ENCODE peak calls at places on chromosomes 13 and 19, in five cellular contexts. E, T, V, B and I are unnamed samples.

GRCh38 chr19:38049105-38049649 is 142.2 kb downstream of the SIPA1L3 start:
- DNase-seq in E (no peak), T (no peak), V (no peak), B (no peak), I (peak)

GRCh38 chr19:40347476-40348124 is 597 bp downstream of the C19orf47 start:
- DNase-seq in E (no peak), T (no peak), V (no peak), B (peak), I (no peak)

GRCh38 chr13:28545583-28546333 is 50.8 kb upstream of the FLT1 start:
- DNase-seq in E (no peak), T (no peak), V (peak), B (no peak), I (no peak)

GRCh38 chr13:27043013-27043412 is 128.6 kb downstream of the USP12 start:
- DNase-seq in E (no peak), T (no peak), V (peak), B (peak), I (no peak)

GRCh38 chr19:12784394-12784870 is 6.9 kb upstream of the JUNB start:
- DNase-seq in E (no peak), T (no peak), V (no peak), B (no peak), I (no peak)

GRCh38 chr19:33748231-33748630 is 48.4 kb upstream of the KCTD15 start:
- DNase-seq in E (no peak), T (no peak), V (no peak), B (no peak), I (no peak)

GRCh38 chr13:46388308-46388707 is 1.3 kb upstream of the RUBCNL start:
- DNase-seq in E (no peak), T (no peak), V (no peak), B (no peak), I (no peak)

GRCh38 chr13:31476266-31476665 is 263.1 kb upstream of the RXFP2 start:
- DNase-seq in E (no peak), T (no peak), V (no peak), B (peak), I (no peak)

GRCh38 chr19:55369651-55370304 is 485 bp downstream of the IL11 start:
- DNase-seq in E (no peak), T (peak), V (peak), B (peak), I (peak)

GRCh38 chr13:53150568-53150967 is 122.0 kb downstream of the OLFM4 start:
- DNase-seq in E (no peak), T (no peak), V (no peak), B (no peak), I (no peak)

GRCh38 chr13:109412232-109412935 is 374.0 kb downstream of the IRS2 start:
- DNase-seq in E (no peak), T (peak), V (peak), B (no peak), I (no peak)

GRCh38 chr13:24131749-24132148 is 28.8 kb upstream of the SPATA13 start:
- DNase-seq in E (no peak), T (no peak), V (no peak), B (no peak), I (no peak)

GRCh38 chr19:36420961-36421748 is 2.7 kb upstream of the ZFP82 start:
- DNase-seq in E (no peak), T (peak), V (no peak), B (peak), I (no peak)

GRCh38 chr13:41652735-41653361 is 195.5 kb downstream of the RGCC start:
- DNase-seq in E (no peak), T (peak), V (peak), B (peak), I (peak)

GRCh38 chr13:46896346-46897138 is at the start of gene HTR2A:
- DNase-seq in E (no peak), T (no peak), V (no peak), B (peak), I (no peak)

GRCh38 chr13:70310720-70311119 is 202.5 kb upstream of the KLHL1 start:
- DNase-seq in E (no peak), T (peak), V (peak), B (no peak), I (no peak)

GRCh38 chr13:42417624-42418023 is 145.7 kb downstream of the AKAP11 start:
- DNase-seq in E (no peak), T (no peak), V (no peak), B (no peak), I (no peak)

GRCh38 chr13:111518161-111518791 is 197.8 kb downstream of the TEX29 start:
- DNase-seq in E (no peak), T (no peak), V (peak), B (no peak), I (no peak)

GRCh38 chr13:113034451-113035208 is 65.6 kb downstream of the MCF2L start:
- DNase-seq in E (no peak), T (peak), V (peak), B (peak), I (no peak)

GRCh38 chr13:113022391-113023216 is 53.6 kb downstream of the MCF2L start:
- DNase-seq in E (no peak), T (peak), V (no peak), B (no peak), I (no peak)

GRCh38 chr19:16886305-16886880 is 2.4 kb upstream of the F2RL3 start:
- DNase-seq in E (peak), T (no peak), V (peak), B (peak), I (no peak)

GRCh38 chr19:33194527-33194883 is 375 bp downstream of the LRP3 start:
- DNase-seq in E (no peak), T (no peak), V (no peak), B (no peak), I (no peak)

GRCh38 chr13:28576037-28576436 is 81.1 kb upstream of the FLT1 start:
- DNase-seq in E (no peak), T (no peak), V (no peak), B (no peak), I (no peak)

GRCh38 chr13:35292329-35292728 is 184.2 kb downstream of the MAB21L1 start:
- DNase-seq in E (no peak), T (no peak), V (no peak), B (no peak), I (no peak)

GRCh38 chr19:49301165-49301865 is 23.7 kb downstream of the SLC6A16 start:
- DNase-seq in E (peak), T (peak), V (peak), B (peak), I (peak)

GRCh38 chr19:49554701-49555181 is 25.6 kb downstream of the NOSIP start:
- DNase-seq in E (no peak), T (no peak), V (no peak), B (no peak), I (no peak)

GRCh38 chr19:57282011-57282636 is 1.8 kb downstream of the ZNF460 start:
- DNase-seq in E (no peak), T (no peak), V (no peak), B (no peak), I (peak)

GRCh38 chr19:55485439-55486011 is 537 bp downstream of the NAT14 start:
- DNase-seq in E (no peak), T (no peak), V (no peak), B (no peak), I (no peak)

GRCh38 chr13:41268764-41269163 is 5.4 kb upstream of the MTRF1 start:
- DNase-seq in E (no peak), T (peak), V (peak), B (no peak), I (no peak)

GRCh38 chr19:17289489-17289888 is 7.8 kb downstream of the ANKLE1 start:
- DNase-seq in E (no peak), T (peak), V (peak), B (peak), I (peak)

GRCh38 chr19:12090807-12091206 is 26.3 kb downstream of the ZNF844 start:
- DNase-seq in E (no peak), T (no peak), V (no peak), B (peak), I (peak)

DNA sequence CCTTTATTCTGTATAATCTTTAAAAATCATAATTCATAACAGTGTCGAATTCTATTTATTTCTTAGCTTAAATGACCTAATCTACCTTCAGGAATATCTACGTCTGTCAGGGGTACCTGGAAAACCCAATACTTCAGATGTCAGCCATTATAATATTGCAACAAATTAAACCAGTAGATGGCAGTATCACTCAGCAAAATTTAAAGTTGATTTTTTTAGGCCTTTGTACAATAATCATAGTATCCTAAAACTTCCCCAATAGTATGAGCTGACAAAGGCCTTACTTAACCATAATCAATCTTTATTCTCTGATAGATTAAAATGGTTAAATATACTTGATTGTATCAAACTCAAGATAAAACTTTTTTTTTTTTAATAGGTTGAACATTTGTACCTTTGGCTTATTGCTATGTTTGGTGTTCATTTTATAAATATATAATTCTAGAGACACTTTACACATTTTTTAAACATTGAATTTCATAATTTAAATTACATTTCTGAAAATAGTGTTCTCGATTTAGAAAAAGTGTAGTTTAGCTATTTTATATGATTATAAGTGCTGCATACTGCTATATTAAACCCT is 830.2 kb upstream of the SPRY2 start:
- DNase-seq in E (no peak), T (no peak), V (peak), B (peak), I (no peak)
- TF ChIP-seq CTCF in E (no peak), T (peak), V (peak), B (peak), I (peak)

DNA sequence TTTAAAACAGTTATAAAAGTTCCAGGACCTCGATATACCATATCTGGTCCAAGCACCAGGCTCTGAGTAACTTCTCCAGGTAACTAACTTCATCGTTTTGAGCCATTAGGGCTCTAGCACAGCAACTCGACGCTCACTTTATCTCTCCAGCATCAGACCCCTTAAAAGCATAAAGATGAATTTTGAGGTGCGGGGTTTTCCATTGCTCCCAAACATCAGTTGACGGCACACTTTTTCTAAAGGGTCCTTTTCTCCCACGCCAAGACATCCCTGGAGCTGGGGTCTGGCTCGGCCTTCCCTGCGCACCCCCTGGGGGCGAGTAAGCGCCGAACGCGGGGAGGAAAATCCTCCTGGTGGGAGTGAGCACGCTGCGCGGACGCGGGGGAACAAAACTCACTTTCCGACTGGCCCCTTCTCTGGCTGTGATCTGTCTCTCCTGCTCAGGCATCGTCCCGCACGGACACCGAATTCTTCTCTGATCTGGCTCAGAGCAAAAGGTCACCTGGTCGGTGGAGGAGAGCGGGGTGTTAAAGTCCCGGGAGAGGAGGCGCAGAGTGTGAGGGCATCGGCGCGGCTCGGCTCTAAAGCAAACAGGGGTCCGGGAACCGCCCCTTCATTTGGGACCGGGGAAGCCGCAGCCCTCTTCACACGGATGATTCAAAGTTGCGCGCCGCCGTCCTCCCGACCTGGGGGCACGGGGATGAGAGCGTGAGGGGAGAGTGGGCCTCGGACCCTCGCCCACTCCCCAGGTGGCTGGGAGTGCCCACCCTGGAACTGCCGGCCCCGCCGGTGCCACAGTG is at the start of gene ATP7B:
- DNase-seq in E (no peak), T (peak), V (peak), B (no peak), I (peak)
- TF ChIP-seq CTCF in E (peak), T (no peak), V (no peak), B (peak), I (no peak)

GRCh38 chr13:99419591-99420243 is 81.6 kb upstream of the TM9SF2 start:
- DNase-seq in E (no peak), T (no peak), V (no peak), B (no peak), I (no peak)

GRCh38 chr13:99417821-99418662 is 83.2 kb upstream of the TM9SF2 start:
- DNase-seq in E (no peak), T (no peak), V (no peak), B (no peak), I (no peak)

GRCh38 chr13:99416411-99417121 is 84.7 kb upstream of the TM9SF2 start:
- DNase-seq in E (no peak), T (no peak), V (no peak), B (no peak), I (no peak)

GRCh38 chr13:99417151-99417820 is 84.0 kb upstream of the TM9SF2 start:
- DNase-seq in E (no peak), T (no peak), V (no peak), B (no peak), I (no peak)

GRCh38 chr13:99418663-99419140 is 82.6 kb upstream of the TM9SF2 start:
- DNase-seq in E (no peak), T (no peak), V (no peak), B (no peak), I (no peak)
- TF ChIP-seq CTCF in E (no peak), T (no peak), V (no peak), B (no peak), I (no peak)

GRCh38 chr13:57633950-57634828 is 2.6 kb downstream of the PCDH17 start:
- DNase-seq in E (no peak), T (peak), V (no peak), B (no peak), I (no peak)
- TF ChIP-seq CTCF in E (no peak), T (peak), V (no peak), B (no peak), I (no peak)

DNA sequence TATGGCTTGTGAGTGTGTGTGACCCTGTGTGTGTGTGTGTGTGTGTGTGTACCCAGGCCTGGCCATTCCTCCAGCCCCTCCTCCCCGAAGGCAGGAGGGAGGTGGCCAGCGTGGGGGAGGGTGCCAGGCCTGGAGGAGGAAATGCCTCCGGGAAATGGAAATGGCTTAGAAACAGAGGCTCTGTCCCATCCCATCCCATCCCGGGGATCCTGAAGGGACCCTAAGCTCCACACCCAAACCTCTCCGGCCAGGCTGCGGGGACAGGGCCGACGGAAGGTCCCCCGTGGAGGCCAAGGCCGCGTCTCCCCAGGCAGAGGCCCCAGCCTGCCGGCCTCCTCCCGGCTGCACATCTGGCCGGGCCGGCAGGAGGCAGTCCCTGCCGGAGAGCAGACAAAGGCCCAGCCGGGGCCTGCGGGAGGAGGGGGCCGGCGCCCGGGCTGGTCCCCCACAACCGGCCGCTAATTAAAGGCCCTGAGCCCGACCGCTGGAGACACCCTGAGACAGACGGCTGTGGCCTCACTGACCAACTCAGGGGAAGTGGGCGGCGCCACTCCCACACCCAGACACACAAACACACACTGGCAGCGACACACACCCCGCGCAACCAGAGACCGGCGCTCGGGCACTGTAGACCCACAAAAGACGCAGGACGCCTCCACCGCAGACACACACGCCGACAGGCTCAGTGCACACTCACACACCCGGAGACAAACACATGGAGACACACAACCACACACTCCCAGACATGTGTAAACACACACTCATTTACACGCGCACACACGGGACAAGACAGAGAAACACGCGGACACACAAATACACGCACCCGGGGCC is 1.1 kb downstream of the ADAMTS10 start:
- DNase-seq in E (peak), T (peak), V (peak), B (peak), I (peak)
- TF ChIP-seq CTCF in E (no peak), T (no peak), V (no peak), B (peak), I (no peak)

GRCh38 chr19:29532097-29532496 is 6.3 kb downstream of the VSTM2B start:
- DNase-seq in E (no peak), T (no peak), V (peak), B (no peak), I (no peak)
- TF ChIP-seq CTCF in E (no peak), T (no peak), V (no peak), B (no peak), I (no peak)

GRCh38 chr19:30564551-30565011 is 192.4 kb downstream of the ZNF536 start:
- DNase-seq in E (no peak), T (no peak), V (no peak), B (no peak), I (no peak)
- TF ChIP-seq CTCF in E (no peak), T (no peak), V (no peak), B (no peak), I (no peak)

DNA sequence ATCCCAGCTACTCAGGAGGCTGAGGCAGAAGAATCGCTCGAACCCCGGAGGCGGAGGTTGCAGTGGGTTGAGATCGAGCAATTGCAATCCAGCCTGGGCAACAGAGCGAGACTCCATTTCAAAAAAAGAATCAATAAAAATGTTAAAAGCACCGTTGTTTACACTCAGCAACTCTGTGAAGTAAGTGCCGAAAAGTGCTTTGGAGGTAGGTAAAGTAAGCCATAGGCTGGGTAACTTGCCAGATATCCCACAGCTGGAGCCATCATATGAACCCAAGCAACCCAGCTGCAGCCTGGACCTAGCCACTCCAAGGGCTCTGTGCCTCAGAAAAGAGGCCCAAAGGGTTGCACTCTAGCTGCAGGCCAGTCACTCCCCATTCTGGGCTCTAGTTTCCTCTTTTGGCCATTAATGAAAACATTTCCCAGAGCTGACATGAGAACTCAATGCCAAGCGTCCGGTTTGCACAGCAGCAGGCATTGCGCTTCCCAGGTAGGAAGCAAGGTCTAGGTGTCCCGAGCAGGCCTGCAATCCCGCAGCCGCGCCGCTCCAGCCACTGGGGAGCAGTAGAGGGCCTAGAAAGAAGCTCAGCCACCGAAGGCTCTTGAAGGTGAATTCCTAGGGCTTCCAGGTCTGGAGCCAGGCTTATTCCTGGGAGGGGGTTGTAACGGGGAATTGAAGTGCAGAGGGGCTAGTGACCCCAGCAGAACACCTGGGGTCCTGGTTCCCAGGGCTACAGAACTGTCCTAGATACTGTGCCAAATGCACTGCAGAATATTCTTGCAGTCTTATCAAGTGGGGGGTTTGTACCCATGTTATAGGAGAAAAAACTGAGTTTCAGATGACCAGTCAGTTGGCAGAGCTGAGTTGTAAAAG is 4.1 kb upstream of the CD79A start:
- DNase-seq in E (no peak), T (peak), V (peak), B (peak), I (no peak)
- TF ChIP-seq CTCF in E (no peak), T (peak), V (peak), B (peak), I (peak)

GRCh38 chr19:3669616-3670257 is 30.5 kb downstream of the PIP5K1C start:
- DNase-seq in E (no peak), T (no peak), V (no peak), B (no peak), I (no peak)
- TF ChIP-seq CTCF in E (no peak), T (no peak), V (no peak), B (no peak), I (no peak)